ENCODE peak calls at places on chromosome 14, in nine cellular contexts. One of them, this sample, is unnamed.

GRCh38 chr14:103597623-103598372 is 31.2 kb upstream of the KLC1 start:
- DNase-seq in AG09319: peak; percentile 55
- DNase-seq in foreskin fibroblast: peak; percentile 96
- DNase-seq in GM20000: no peak
- DNase-seq in endothelial cell: no peak
- DNase-seq in B cell: no peak
- DNase-seq in cardiac muscle cell: no peak
- DNase-seq in MM.1S: no peak
- DNase-seq in HepG2: no peak
- DNase-seq in this sample: no peak

GRCh38 chr14:105364100-105364708 is 34.1 kb upstream of the TEX22 start:
- DNase-seq in AG09319: peak; percentile 10
- DNase-seq in foreskin fibroblast: peak; percentile 94
- DNase-seq in GM20000: peak; percentile 72
- DNase-seq in endothelial cell: no peak
- DNase-seq in B cell: peak; percentile 77
- DNase-seq in cardiac muscle cell: no peak
- DNase-seq in MM.1S: no peak
- DNase-seq in HepG2: no peak
- DNase-seq in this sample: no peak

GRCh38 chr14:23430016-23430732 is 5.3 kb downstream of the MYH7 start:
- DNase-seq in AG09319: no peak
- DNase-seq in foreskin fibroblast: no peak
- DNase-seq in GM20000: no peak
- DNase-seq in endothelial cell: no peak
- DNase-seq in B cell: no peak
- DNase-seq in cardiac muscle cell: no peak
- DNase-seq in MM.1S: no peak
- DNase-seq in HepG2: no peak
- DNase-seq in this sample: no peak

GRCh38 chr14:75059642-75060041 is 4.2 kb downstream of the ACYP1 start:
- DNase-seq in AG09319: no peak
- DNase-seq in foreskin fibroblast: peak; percentile 71
- DNase-seq in GM20000: no peak
- DNase-seq in endothelial cell: no peak
- DNase-seq in B cell: no peak
- DNase-seq in cardiac muscle cell: no peak
- DNase-seq in MM.1S: no peak
- DNase-seq in HepG2: no peak
- DNase-seq in this sample: no peak

GRCh38 chr14:35687335-35687939 is 121.7 kb downstream of the RALGAPA1 start:
- DNase-seq in AG09319: peak; percentile 8
- DNase-seq in foreskin fibroblast: peak; percentile 69
- DNase-seq in GM20000: peak; percentile 22
- DNase-seq in endothelial cell: peak; percentile 30
- DNase-seq in B cell: peak; percentile 34
- DNase-seq in cardiac muscle cell: peak; percentile 66
- DNase-seq in MM.1S: peak; percentile 52
- DNase-seq in HepG2: peak; percentile 75
- DNase-seq in this sample: peak; percentile 26

GRCh38 chr14:33035795-33036194 is 97.1 kb downstream of the NPAS3 start:
- DNase-seq in AG09319: no peak
- DNase-seq in foreskin fibroblast: no peak
- DNase-seq in GM20000: no peak
- DNase-seq in endothelial cell: no peak
- DNase-seq in B cell: no peak
- DNase-seq in cardiac muscle cell: no peak
- DNase-seq in MM.1S: peak; percentile 64
- DNase-seq in HepG2: no peak
- DNase-seq in this sample: no peak

GRCh38 chr14:105205718-105206208 is 24.7 kb upstream of the NUDT14 start:
- DNase-seq in AG09319: no peak
- DNase-seq in foreskin fibroblast: peak; percentile 44
- DNase-seq in GM20000: no peak
- DNase-seq in endothelial cell: no peak
- DNase-seq in B cell: no peak
- DNase-seq in cardiac muscle cell: no peak
- DNase-seq in MM.1S: no peak
- DNase-seq in HepG2: no peak
- DNase-seq in this sample: no peak

GRCh38 chr14:36254020-36254614 is 66.3 kb downstream of the MBIP start:
- DNase-seq in AG09319: no peak
- DNase-seq in foreskin fibroblast: peak; percentile 3
- DNase-seq in GM20000: no peak
- DNase-seq in endothelial cell: no peak
- DNase-seq in B cell: no peak
- DNase-seq in cardiac muscle cell: no peak
- DNase-seq in MM.1S: no peak
- DNase-seq in HepG2: peak; percentile 56
- DNase-seq in this sample: peak; percentile 30

GRCh38 chr14:87434680-87435079 is 558.3 kb downstream of the GALC start:
- DNase-seq in AG09319: no peak
- DNase-seq in foreskin fibroblast: no peak
- DNase-seq in GM20000: no peak
- DNase-seq in endothelial cell: no peak
- DNase-seq in B cell: no peak
- DNase-seq in cardiac muscle cell: no peak
- DNase-seq in MM.1S: no peak
- DNase-seq in HepG2: no peak
- DNase-seq in this sample: no peak

GRCh38 chr14:98984027-98984718 is 287.8 kb downstream of the BCL11B start:
- DNase-seq in AG09319: no peak
- DNase-seq in foreskin fibroblast: no peak
- DNase-seq in GM20000: no peak
- DNase-seq in endothelial cell: no peak
- DNase-seq in B cell: no peak
- DNase-seq in cardiac muscle cell: no peak
- DNase-seq in MM.1S: no peak
- DNase-seq in HepG2: no peak
- DNase-seq in this sample: no peak

GRCh38 chr14:66330916-66331315 is 155.3 kb upstream of the CCDC196 start:
- DNase-seq in AG09319: no peak
- DNase-seq in foreskin fibroblast: peak; percentile 2
- DNase-seq in GM20000: no peak
- DNase-seq in endothelial cell: no peak
- DNase-seq in B cell: no peak
- DNase-seq in cardiac muscle cell: no peak
- DNase-seq in MM.1S: no peak
- DNase-seq in HepG2: no peak
- DNase-seq in this sample: no peak

GRCh38 chr14:90514015-90514398 is 117.2 kb downstream of the CALM1 start:
- DNase-seq in AG09319: no peak
- DNase-seq in foreskin fibroblast: no peak
- DNase-seq in GM20000: no peak
- DNase-seq in endothelial cell: no peak
- DNase-seq in B cell: no peak
- DNase-seq in cardiac muscle cell: no peak
- DNase-seq in MM.1S: no peak
- DNase-seq in HepG2: no peak
- DNase-seq in this sample: no peak

GRCh38 chr14:38496092-38496491 is 240.2 kb upstream of the CLEC14A start:
- DNase-seq in AG09319: no peak
- DNase-seq in foreskin fibroblast: no peak
- DNase-seq in GM20000: no peak
- DNase-seq in endothelial cell: no peak
- DNase-seq in B cell: no peak
- DNase-seq in cardiac muscle cell: no peak
- DNase-seq in MM.1S: no peak
- DNase-seq in HepG2: no peak
- DNase-seq in this sample: no peak

GRCh38 chr14:30607156-30607780 is 14.9 kb upstream of the SCFD1 start:
- DNase-seq in AG09319: no peak
- DNase-seq in foreskin fibroblast: peak; percentile 21
- DNase-seq in GM20000: no peak
- DNase-seq in endothelial cell: no peak
- DNase-seq in B cell: no peak
- DNase-seq in cardiac muscle cell: no peak
- DNase-seq in MM.1S: no peak
- DNase-seq in HepG2: no peak
- DNase-seq in this sample: no peak

DNA sequence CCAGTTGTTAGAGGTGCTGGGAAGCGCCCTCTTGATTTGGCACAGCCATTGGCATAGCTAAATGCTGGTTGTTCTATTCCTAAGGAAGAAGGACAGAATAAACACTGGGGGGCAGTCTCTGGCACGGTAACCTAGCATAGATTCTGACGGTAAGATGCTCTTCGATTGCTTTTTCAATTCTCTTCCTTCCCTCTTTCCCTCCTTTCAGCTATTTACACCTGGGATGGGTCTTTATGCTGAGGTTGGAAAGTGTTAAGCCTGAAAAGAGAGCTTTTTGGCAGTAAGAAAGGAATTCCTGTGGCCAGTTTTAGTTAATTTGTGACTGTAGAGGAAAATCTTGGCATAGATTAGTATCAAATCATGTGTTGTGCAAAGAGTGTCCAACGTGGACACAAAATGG is 162.8 kb downstream of the SNAPC1 start:
- DNase-seq in AG09319: no peak
- DNase-seq in foreskin fibroblast: peak; percentile 60
- DNase-seq in GM20000: peak; percentile 32
- DNase-seq in endothelial cell: peak; percentile 17
- DNase-seq in B cell: peak; percentile 64
- DNase-seq in cardiac muscle cell: peak; percentile 23
- DNase-seq in MM.1S: no peak
- DNase-seq in HepG2: peak; percentile 5
- DNase-seq in this sample: no peak
- TF ChIP-seq CTCF in AG09319: no peak
- TF ChIP-seq CTCF in foreskin fibroblast: peak; percentile 34
- TF ChIP-seq CTCF in GM20000: peak; percentile 21
- TF ChIP-seq CTCF in endothelial cell: no peak
- TF ChIP-seq CTCF in B cell: peak; percentile 66
- TF ChIP-seq CTCF in cardiac muscle cell: no peak
- TF ChIP-seq CTCF in MM.1S: no peak
- TF ChIP-seq CTCF in HepG2: peak; percentile 15
- TF ChIP-seq CTCF in this sample: peak; percentile 26

GRCh38 chr14:100104523-100105300 is 39.5 kb downstream of the EVL start:
- DNase-seq in AG09319: no peak
- DNase-seq in foreskin fibroblast: peak; percentile 70
- DNase-seq in GM20000: no peak
- DNase-seq in endothelial cell: no peak
- DNase-seq in B cell: no peak
- DNase-seq in cardiac muscle cell: no peak
- DNase-seq in MM.1S: no peak
- DNase-seq in HepG2: no peak
- DNase-seq in this sample: no peak
- TF ChIP-seq CTCF in AG09319: no peak
- TF ChIP-seq CTCF in foreskin fibroblast: peak; percentile 9
- TF ChIP-seq CTCF in GM20000: no peak
- TF ChIP-seq CTCF in endothelial cell: no peak
- TF ChIP-seq CTCF in B cell: no peak
- TF ChIP-seq CTCF in cardiac muscle cell: no peak
- TF ChIP-seq CTCF in MM.1S: no peak
- TF ChIP-seq CTCF in HepG2: no peak
- TF ChIP-seq CTCF in this sample: no peak

GRCh38 chr14:70563417-70563816 is 28.6 kb upstream of the ADAM20 start:
- DNase-seq in AG09319: no peak
- DNase-seq in foreskin fibroblast: no peak
- DNase-seq in GM20000: no peak
- DNase-seq in endothelial cell: no peak
- DNase-seq in B cell: no peak
- DNase-seq in cardiac muscle cell: no peak
- DNase-seq in MM.1S: no peak
- DNase-seq in HepG2: no peak
- DNase-seq in this sample: no peak

GRCh38 chr14:70573050-70573449 is 27.4 kb downstream of the MED6 start:
- DNase-seq in AG09319: no peak
- DNase-seq in foreskin fibroblast: no peak
- DNase-seq in GM20000: no peak
- DNase-seq in endothelial cell: no peak
- DNase-seq in B cell: no peak
- DNase-seq in cardiac muscle cell: no peak
- DNase-seq in MM.1S: no peak
- DNase-seq in HepG2: no peak
- DNase-seq in this sample: no peak

GRCh38 chr14:70563869-70564268 is 29.1 kb upstream of the ADAM20 start:
- DNase-seq in AG09319: no peak
- DNase-seq in foreskin fibroblast: no peak
- DNase-seq in GM20000: no peak
- DNase-seq in endothelial cell: no peak
- DNase-seq in B cell: no peak
- DNase-seq in cardiac muscle cell: no peak
- DNase-seq in MM.1S: no peak
- DNase-seq in HepG2: no peak
- DNase-seq in this sample: no peak

GRCh38 chr14:70571139-70571538 is 29.3 kb downstream of the MED6 start:
- DNase-seq in AG09319: no peak
- DNase-seq in foreskin fibroblast: no peak
- DNase-seq in GM20000: no peak
- DNase-seq in endothelial cell: no peak
- DNase-seq in B cell: no peak
- DNase-seq in cardiac muscle cell: no peak
- DNase-seq in MM.1S: no peak
- DNase-seq in HepG2: no peak
- DNase-seq in this sample: no peak

GRCh38 chr14:70567791-70568190 is 32.7 kb downstream of the MED6 start:
- DNase-seq in AG09319: no peak
- DNase-seq in foreskin fibroblast: peak; percentile 52
- DNase-seq in GM20000: peak; percentile 30
- DNase-seq in endothelial cell: peak; percentile 34
- DNase-seq in B cell: peak; percentile 2
- DNase-seq in cardiac muscle cell: peak; percentile 36
- DNase-seq in MM.1S: peak; percentile 10
- DNase-seq in HepG2: peak; percentile 64
- DNase-seq in this sample: peak; percentile 3
- TF ChIP-seq CTCF in AG09319: peak; percentile 41
- TF ChIP-seq CTCF in foreskin fibroblast: peak; percentile 59
- TF ChIP-seq CTCF in GM20000: peak; percentile 26
- TF ChIP-seq CTCF in endothelial cell: peak; percentile 61
- TF ChIP-seq CTCF in B cell: peak; percentile 14
- TF ChIP-seq CTCF in cardiac muscle cell: peak; percentile 63
- TF ChIP-seq CTCF in MM.1S: peak; percentile 43
- TF ChIP-seq CTCF in HepG2: peak; percentile 83
- TF ChIP-seq CTCF in this sample: peak; percentile 25

GRCh38 chr14:73731111-73731510 is 16.9 kb upstream of the PNMA1 start:
- DNase-seq in AG09319: no peak
- DNase-seq in foreskin fibroblast: peak; percentile 17
- DNase-seq in GM20000: no peak
- DNase-seq in endothelial cell: no peak
- DNase-seq in B cell: no peak
- DNase-seq in cardiac muscle cell: no peak
- DNase-seq in MM.1S: no peak
- DNase-seq in HepG2: no peak
- DNase-seq in this sample: no peak
- TF ChIP-seq CTCF in AG09319: no peak
- TF ChIP-seq CTCF in foreskin fibroblast: no peak
- TF ChIP-seq CTCF in GM20000: no peak
- TF ChIP-seq CTCF in endothelial cell: no peak
- TF ChIP-seq CTCF in B cell: no peak
- TF ChIP-seq CTCF in cardiac muscle cell: no peak
- TF ChIP-seq CTCF in MM.1S: no peak
- TF ChIP-seq CTCF in HepG2: peak; percentile 30
- TF ChIP-seq CTCF in this sample: no peak

This sample was measured in nephron progenitor cell.